ENCODE peak calls at places on chromosomes 1 and 21, in seven cellular contexts. Z, Y, K, N, M, C and X are unnamed samples.

GRCh38 chr1:150507912-150508864 is at the start of gene ECM1:
- DNase-seq in Z (no peak), Y (no peak), K (peak; percentile 84), N (peak; percentile 55), M (no peak), C (peak; percentile 46), X (no peak)

GRCh38 chr1:22330092-22330762 is 121.4 kb upstream of the ZBTB40 start:
- DNase-seq in Z (no peak), Y (no peak), K (no peak), N (no peak), M (no peak), C (no peak), X (no peak)

GRCh38 chr1:4121834-4122512 is 221.9 kb upstream of the C1orf174 start:
- DNase-seq in Z (no peak), Y (no peak), K (no peak), N (no peak), M (no peak), C (no peak), X (no peak)

GRCh38 chr1:18886003-18886335 is 16.4 kb downstream of the ALDH4A1 start:
- DNase-seq in Z (no peak), Y (no peak), K (peak; percentile 59), N (no peak), M (no peak), C (no peak), X (no peak)

GRCh38 chr1:47940779-47941178 is 56.4 kb downstream of the TRABD2B start:
- DNase-seq in Z (no peak), Y (no peak), K (no peak), N (no peak), M (no peak), C (no peak), X (no peak)

GRCh38 chr1:169346036-169346589 is 21.5 kb downstream of the NME7 start:
- DNase-seq in Z (no peak), Y (no peak), K (no peak), N (no peak), M (no peak), C (no peak), X (no peak)

GRCh38 chr1:55129194-55129728 is 85.9 kb downstream of the USP24 start:
- DNase-seq in Z (no peak), Y (no peak), K (peak; percentile 89), N (no peak), M (no peak), C (no peak), X (no peak)

GRCh38 chr1:109264379-109264755 is 15.0 kb downstream of the CELSR2 start:
- DNase-seq in Z (no peak), Y (no peak), K (no peak), N (no peak), M (no peak), C (no peak), X (no peak)

GRCh38 chr21:32331444-32332305 is 33.0 kb downstream of the MRAP start:
- DNase-seq in Z (no peak), Y (no peak), K (no peak), N (no peak), M (no peak), C (no peak), X (no peak)

GRCh38 chr1:155379180-155379876 is 58.6 kb downstream of the RUSC1 start:
- DNase-seq in Z (no peak), Y (no peak), K (peak; percentile 74), N (no peak), M (no peak), C (no peak), X (no peak)

GRCh38 chr1:246279402-246279801 is 227.7 kb downstream of the SMYD3 start:
- DNase-seq in Z (no peak), Y (no peak), K (no peak), N (no peak), M (no peak), C (no peak), X (no peak)

GRCh38 chr1:52925571-52926005 is 1.5 kb upstream of the SCP2 start:
- DNase-seq in Z (peak; percentile 88), Y (no peak), K (no peak), N (no peak), M (no peak), C (peak; percentile 69), X (no peak)

GRCh38 chr1:21524686-21525339 is 15.6 kb downstream of the ALPL start:
- DNase-seq in Z (peak; percentile 70), Y (no peak), K (no peak), N (no peak), M (no peak), C (no peak), X (no peak)

DNA sequence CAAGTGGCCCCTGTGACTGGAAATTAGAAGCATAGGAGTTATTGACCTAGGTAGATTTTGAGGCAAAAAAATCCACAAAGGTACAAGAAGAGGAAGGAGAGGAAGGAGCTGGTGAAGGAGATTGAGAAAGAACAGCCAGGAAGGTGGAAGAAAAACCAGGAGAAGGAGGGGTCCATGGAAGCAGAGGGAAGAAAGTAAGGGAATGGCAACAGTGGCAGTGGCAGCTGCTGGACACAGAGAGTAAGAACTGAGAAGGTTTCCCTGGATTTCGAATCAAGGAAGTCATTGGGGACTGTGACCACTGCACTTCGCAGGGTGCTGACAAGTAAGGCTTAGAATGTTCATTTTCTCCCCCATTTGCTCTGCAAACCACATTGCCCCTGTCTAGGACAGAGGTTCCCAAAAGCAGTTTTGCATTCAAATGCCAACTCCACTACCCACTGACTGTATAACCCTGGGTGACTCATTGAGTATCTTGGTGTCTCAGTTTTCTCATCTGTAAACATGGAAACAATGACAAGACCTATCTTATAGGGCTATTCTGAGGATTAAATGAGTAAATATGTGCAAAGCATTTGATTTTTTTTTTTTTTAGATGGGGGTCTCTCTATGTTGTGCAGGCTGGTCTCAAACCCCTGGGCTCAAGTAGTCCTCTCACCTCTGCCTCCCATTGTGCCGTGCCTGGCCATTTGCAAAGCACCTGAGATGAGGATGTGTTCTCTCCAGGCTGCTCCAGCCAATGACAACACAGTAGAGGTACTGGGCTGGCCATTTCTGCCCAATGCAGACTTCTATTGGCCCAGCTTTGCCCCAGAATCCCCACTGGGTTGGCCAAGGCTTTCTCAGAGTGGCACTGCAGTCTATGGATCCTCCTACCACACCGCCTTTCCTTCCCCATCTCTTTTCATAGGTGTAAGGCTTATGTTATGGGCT is 9.3 kb upstream of the CAPN2 start:
- DNase-seq in Z (no peak), Y (no peak), K (peak; percentile 80), N (no peak), M (no peak), C (no peak), X (no peak)
- TF ChIP-seq POLR2A in Z (no peak), Y (no peak), K (peak; percentile 75), N (no peak), M (no peak), C (no peak), X (no peak)

GRCh38 chr1:16644179-16645043 is 22.3 kb downstream of the RNU1-3 start:
- DNase-seq in Z (peak; percentile 93), Y (peak; percentile 100), K (peak; percentile 92), N (peak; percentile 99), M (peak; percentile 92), C (peak; percentile 98), X (peak; percentile 93)
- TF ChIP-seq POLR2A in Z (no peak), Y (peak; percentile 90), K (peak; percentile 69), N (peak; percentile 35), M (peak; percentile 89), C (peak; percentile 40), X (peak; percentile 92)

DNA sequence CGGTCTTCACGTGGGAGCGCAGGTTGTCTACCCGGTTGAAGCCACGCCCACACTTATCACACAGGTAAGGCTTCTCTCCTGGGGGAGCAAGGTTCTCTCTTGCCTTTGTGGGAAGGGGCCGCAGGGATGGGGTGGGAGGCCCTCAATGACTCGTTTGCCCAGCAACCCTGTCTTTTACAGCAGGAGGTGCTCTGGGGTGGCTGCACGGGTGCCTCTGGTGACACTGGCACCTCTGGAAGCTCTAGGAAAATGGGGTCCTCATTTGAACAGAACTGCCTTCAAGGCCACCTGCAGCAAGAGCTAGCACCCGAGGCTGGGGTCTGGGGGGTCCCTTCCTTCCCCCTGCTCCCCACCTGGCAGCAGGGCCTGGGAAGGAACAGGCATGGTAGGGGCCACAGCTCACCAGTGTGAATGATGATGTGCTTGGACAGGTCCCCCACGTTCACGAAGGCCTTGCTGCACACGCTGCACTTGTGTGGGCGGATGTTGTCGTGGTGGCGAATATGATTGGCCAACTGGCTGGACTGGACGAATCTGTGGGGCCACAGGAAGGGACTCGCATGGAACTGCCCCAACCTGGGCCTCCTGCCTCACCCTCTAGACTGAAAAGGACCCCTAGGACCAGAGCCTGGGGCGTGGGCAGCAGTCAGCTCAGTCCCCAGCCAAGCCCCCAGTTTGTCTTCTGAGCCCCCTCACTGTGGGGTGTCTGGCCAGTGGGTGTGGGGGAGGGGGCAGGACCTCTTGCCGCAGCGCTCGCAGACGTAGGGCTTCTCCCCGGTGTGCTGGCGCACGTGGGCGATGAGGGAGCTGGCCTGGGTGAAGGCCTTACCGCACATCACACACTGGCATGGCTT is 33.0 kb downstream of the ZBTB17 start:
- DNase-seq in Z (no peak), Y (no peak), K (no peak), N (no peak), M (no peak), C (no peak), X (no peak)
- TF ChIP-seq POLR2A in Z (no peak), Y (peak; percentile 5), K (no peak), N (no peak), M (no peak), C (no peak), X (peak; percentile 41)

GRCh38 chr21:39381009-39381408 is 32.1 kb upstream of the HMGN1 start:
- DNase-seq in Z (no peak), Y (no peak), K (no peak), N (no peak), M (no peak), C (no peak), X (no peak)

GRCh38 chr21:39384674-39385298 is 35.9 kb upstream of the HMGN1 start:
- DNase-seq in Z (no peak), Y (no peak), K (peak; percentile 55), N (no peak), M (no peak), C (no peak), X (no peak)

GRCh38 chr21:39375446-39375845 is 26.6 kb upstream of the HMGN1 start:
- DNase-seq in Z (no peak), Y (no peak), K (no peak), N (no peak), M (no peak), C (no peak), X (no peak)

GRCh38 chr21:39377444-39378050 is 28.7 kb upstream of the HMGN1 start:
- DNase-seq in Z (no peak), Y (no peak), K (no peak), N (no peak), M (no peak), C (no peak), X (no peak)

DNA sequence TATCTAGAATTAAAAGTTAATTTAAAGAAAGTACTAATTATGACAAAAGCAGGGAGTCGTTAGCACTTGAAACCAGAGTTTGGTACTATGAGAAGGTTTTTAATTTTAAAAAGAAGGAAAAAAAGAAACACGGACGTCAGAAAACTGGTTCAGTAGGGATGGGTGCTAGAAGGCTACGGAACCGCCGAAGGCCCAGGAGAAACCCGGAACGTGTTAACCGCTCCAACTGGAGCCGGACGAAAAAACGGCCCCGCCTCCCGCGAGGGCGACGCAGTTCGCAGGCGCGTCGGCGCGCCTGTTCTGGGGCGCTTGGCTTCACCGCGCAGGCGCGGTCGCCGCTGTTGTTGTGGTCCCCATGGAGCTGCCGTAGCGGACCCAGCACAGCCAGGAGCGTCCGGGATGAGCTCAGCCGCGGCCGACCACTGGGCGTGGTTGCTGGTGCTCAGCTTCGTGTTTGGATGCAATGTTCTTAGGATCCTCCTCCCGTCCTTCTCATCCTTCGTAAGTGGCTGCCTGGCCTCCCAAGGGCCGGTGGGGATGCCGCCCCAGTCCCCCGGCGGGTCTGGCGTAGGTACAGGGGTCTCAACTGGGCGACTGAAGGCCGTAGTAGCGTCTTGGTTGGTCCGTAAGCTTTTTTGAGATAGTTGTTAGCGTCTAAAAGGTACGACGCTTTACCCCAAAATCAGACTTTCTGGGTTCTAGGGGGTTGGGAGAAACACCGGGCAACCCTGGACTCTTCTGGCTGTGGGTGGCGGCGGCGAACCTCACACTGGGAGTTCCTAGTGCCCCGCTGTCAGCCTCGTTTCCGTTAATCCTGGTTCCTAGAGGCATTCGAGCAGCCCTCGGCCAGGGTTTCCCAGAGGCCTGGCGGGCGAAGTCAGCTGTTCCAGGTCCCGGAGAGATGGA is 31.4 kb upstream of the HMGN1 start:
- DNase-seq in Z (peak; percentile 94), Y (peak; percentile 88), K (peak; percentile 96), N (peak; percentile 94), M (peak; percentile 85), C (peak; percentile 95), X (peak; percentile 55)
- TF ChIP-seq POLR2A in Z (peak; percentile 43), Y (peak; percentile 46), K (peak; percentile 92), N (peak; percentile 80), M (no peak), C (peak; percentile 93), X (peak; percentile 79)